ENCODE peak calls at places on chromosomes 6 and 20, in seven cellular contexts. R is sigmoid colon; Y is DMS153; A is A549; I is iris pigment epithelial cell; W is CD8-positive, alpha-beta memory T cell; J is GF-D8. K is an unnamed sample.

GRCh38 chr20:7274870-7275269 is 507.4 kb downstream of the BMP2 start:
- DNase-seq in Y (no peak), W (no peak), R (no peak), A (no peak), I (no peak), J (no peak), K (no peak)

GRCh38 chr6:52509281-52510212 is 67.3 kb downstream of the TRAM2 start:
- DNase-seq in A (no peak), R (no peak), W (no peak), I (no peak), Y (no peak), J (no peak), K (peak)

GRCh38 chr6:26105842-26106241 is 18.6 kb downstream of the HFE start:
- DNase-seq in R (no peak), J (no peak), W (no peak), I (no peak), A (no peak), Y (no peak), K (peak)

GRCh38 chr20:17227199-17227535 is 327 bp downstream of the PCSK2 start:
- DNase-seq in Y (no peak), I (no peak), W (no peak), A (no peak), J (no peak), R (no peak), K (peak)

GRCh38 chr6:79544939-79545450 is 7.8 kb upstream of the LCA5 start:
- DNase-seq in J (no peak), R (peak), I (peak), Y (peak), W (no peak), A (peak), K (peak)

GRCh38 chr6:142685852-142686718 is 258.9 kb downstream of the HIVEP2 start:
- DNase-seq in Y (no peak), R (no peak), J (no peak), I (peak), A (no peak), W (peak), K (no peak)

GRCh38 chr6:157050537-157051280 is 272.6 kb downstream of the TMEM242 start:
- DNase-seq in J (no peak), A (no peak), I (no peak), Y (no peak), W (no peak), R (no peak), K (no peak)

GRCh38 chr6:25446815-25447569 is 167.8 kb downstream of the CARMIL1 start:
- DNase-seq in R (no peak), I (no peak), W (no peak), J (no peak), A (no peak), Y (no peak), K (no peak)

GRCh38 chr6:118668761-118669411 is 17.5 kb upstream of the CEP85L start:
- DNase-seq in R (no peak), I (peak), J (no peak), A (no peak), Y (no peak), W (no peak), K (peak)

GRCh38 chr6:35710241-35710847 is 21.6 kb upstream of the FKBP5 start:
- DNase-seq in Y (no peak), R (peak), A (no peak), J (no peak), I (peak), W (no peak), K (peak)

GRCh38 chr20:58877374-58878360 is 25.2 kb downstream of the GNAS start:
- DNase-seq in Y (no peak), A (no peak), J (no peak), I (no peak), R (no peak), W (no peak), K (no peak)

GRCh38 chr6:110703010-110703905 is 112.0 kb downstream of the CDK19 start:
- DNase-seq in Y (no peak), I (no peak), J (no peak), W (no peak), A (no peak), R (no peak), K (no peak)

GRCh38 chr6:158835616-158836221 is 16.6 kb upstream of the EZR start:
- DNase-seq in I (no peak), J (no peak), Y (no peak), W (no peak), R (peak), A (no peak), K (no peak)

GRCh38 chr6:33418690-33419291 is 884 bp upstream of the CUTA start:
- DNase-seq in J (no peak), Y (no peak), I (peak), W (no peak), A (no peak), R (no peak), K (no peak)

GRCh38 chr6:132218063-132218696 is 183.1 kb downstream of the MOXD1 start:
- DNase-seq in Y (no peak), R (no peak), I (peak), J (no peak), W (no peak), A (no peak), K (peak)

GRCh38 chr6:51855310-51856082 is 231.9 kb downstream of the PKHD1 start:
- DNase-seq in I (peak), W (no peak), R (no peak), J (peak), Y (peak), A (peak), K (peak)

GRCh38 chr20:40493551-40493950 is 195.5 kb downstream of the MAFB start:
- DNase-seq in Y (no peak), W (no peak), R (no peak), A (no peak), I (peak), J (no peak), K (peak)

GRCh38 chr20:49483018-49483705 is 694 bp upstream of the KCNB1 start:
- DNase-seq in W (no peak), R (no peak), I (no peak), Y (no peak), J (no peak), A (no peak), K (no peak)

GRCh38 chr20:49479785-49480184 is 2.7 kb downstream of the KCNB1 start:
- DNase-seq in R (no peak), W (no peak), Y (no peak), A (no peak), I (no peak), J (no peak), K (no peak)

GRCh38 chr6:107670792-107671199 is 153.3 kb downstream of the SCML4 start:
- DNase-seq in I (peak), J (no peak), A (no peak), W (no peak), Y (peak), R (peak), K (peak)

GRCh38 chr6:117776441-117776840 is 101.2 kb downstream of the NUS1 start:
- DNase-seq in Y (no peak), J (no peak), R (no peak), I (peak), W (no peak), A (no peak), K (peak)

GRCh38 chr6:138844203-138844602 is 48.3 kb downstream of the ECT2L start:
- DNase-seq in A (no peak), I (peak), Y (peak), J (no peak), R (no peak), W (no peak), K (peak)

GRCh38 chr20:47317127-47317895 is 39.2 kb downstream of the ZMYND8 start:
- DNase-seq in I (peak), W (peak), R (peak), Y (peak), J (peak), A (peak), K (peak)

GRCh38 chr6:46848684-46849360 is 55.6 kb downstream of the MEP1A start:
- DNase-seq in I (peak), W (peak), Y (peak), R (peak), J (no peak), A (peak), K (peak)

K was measured in M059J.